ENCODE peak calls at places on chromosome 5, in seven cellular contexts. O is EH, F is tibial artery, D is hypothalamus, X is substantia nigra, L is fibroblast of lung, Z is HFFc6. J is an unnamed sample.

GRCh38 chr5:39519566-39520231 is 94.9 kb upstream of the DAB2 start:
- DNase-seq in O (peak), F (no peak), D (no peak), X (no peak), L (peak), Z (peak), J (no peak)

GRCh38 chr5:95599252-95599651 is 20.6 kb upstream of the GPR150 start:
- DNase-seq in O (no peak), F (no peak), D (no peak), X (no peak), L (no peak), Z (no peak), J (no peak)

GRCh38 chr5:30928966-30929365 is 264.5 kb upstream of the CDH6 start:
- DNase-seq in O (peak), F (no peak), D (no peak), X (no peak), L (no peak), Z (no peak), J (no peak)

GRCh38 chr5:167152561-167152960 is 1138.9 kb upstream of the WWC1 start:
- DNase-seq in O (no peak), F (no peak), D (no peak), X (no peak), L (no peak), Z (no peak), J (no peak)

GRCh38 chr5:112757468-112758208 is 20.0 kb downstream of the APC start:
- DNase-seq in O (peak), F (no peak), D (peak), X (no peak), L (peak), Z (peak), J (no peak)

GRCh38 chr5:170216262-170216864 is 16.4 kb upstream of the C5orf58 start:
- DNase-seq in O (peak), F (no peak), D (peak), X (no peak), L (peak), Z (peak), J (no peak)

GRCh38 chr5:170307575-170308465 is 10.2 kb upstream of the LCP2 start:
- DNase-seq in O (peak), F (peak), D (no peak), X (peak), L (peak), Z (peak), J (peak)

GRCh38 chr5:159362190-159362589 is 31.9 kb upstream of the IL12B start:
- DNase-seq in O (no peak), F (no peak), D (no peak), X (no peak), L (no peak), Z (no peak), J (no peak)

GRCh38 chr5:172453206-172453985 is 929 bp downstream of the SH3PXD2B start:
- DNase-seq in O (peak), F (peak), D (peak), X (peak), L (peak), Z (peak), J (no peak)

GRCh38 chr5:98770158-98770910 is 3.1 kb upstream of the RGMB start:
- DNase-seq in O (peak), F (peak), D (peak), X (no peak), L (peak), Z (no peak), J (peak)

GRCh38 chr5:93915142-93915553 is 173.7 kb upstream of the POU5F2 start:
- DNase-seq in O (peak), F (no peak), D (no peak), X (no peak), L (peak), Z (peak), J (no peak)

GRCh38 chr5:165695796-165696195 is 2190.4 kb downstream of the MAT2B start:
- DNase-seq in O (no peak), F (no peak), D (no peak), X (no peak), L (no peak), Z (no peak), J (no peak)

GRCh38 chr5:90184764-90185163 is 224.8 kb downstream of the CETN3 start:
- DNase-seq in O (no peak), F (no peak), D (no peak), X (no peak), L (no peak), Z (no peak), J (no peak)

GRCh38 chr5:109160468-109160867 is 249.3 kb downstream of the PJA2 start:
- DNase-seq in O (no peak), F (no peak), D (no peak), X (no peak), L (no peak), Z (no peak), J (no peak)

GRCh38 chr5:129960831-129961230 is 56.6 kb downstream of the CHSY3 start:
- DNase-seq in O (no peak), F (no peak), D (no peak), X (no peak), L (no peak), Z (no peak), J (no peak)

GRCh38 chr5:119076080-119076479 is 5.2 kb downstream of the DMXL1 start:
- DNase-seq in O (no peak), F (no peak), D (no peak), X (no peak), L (no peak), Z (no peak), J (no peak)

J was measured in lower lobe of right lung.